ENCODE peak calls at places on chromosomes 2 and 18, in five cellular contexts. E, Q, L, F and D are unnamed samples.

GRCh38 chr2:27752551-27753237 is 18.8 kb upstream of the MRPL33 start:
- DNase-seq in Q (no peak), E (peak; percentile 20), F (no peak), L (no peak), D (peak; percentile 95)

GRCh38 chr2:140718999-140719398 is 1411.8 kb downstream of the LRP1B start:
- DNase-seq in E (no peak), F (no peak), Q (no peak), L (no peak), D (no peak)

GRCh38 chr2:215607790-215608189 is 171.9 kb upstream of the FN1 start:
- DNase-seq in E (no peak), Q (no peak), L (no peak), F (no peak), D (no peak)

GRCh38 chr18:6107794-6108193 is 212.5 kb upstream of the TMEM200C start:
- DNase-seq in L (no peak), Q (no peak), E (no peak), F (no peak), D (no peak)

GRCh38 chr2:109372614-109373013 is 241.2 kb downstream of the SEPTIN10 start:
- DNase-seq in L (no peak), E (no peak), F (peak; percentile 14), Q (no peak), D (no peak)

GRCh38 chr18:76518543-76519155 is 23.6 kb upstream of the ZNF516 start:
- DNase-seq in E (peak; percentile 70), Q (no peak), F (no peak), L (no peak), D (peak; percentile 69)

GRCh38 chr2:191369034-191369433 is 123.8 kb downstream of the MYO1B start:
- DNase-seq in E (no peak), L (no peak), F (no peak), Q (no peak), D (no peak)

GRCh38 chr2:42569116-42569711 is 782 bp downstream of the MTA3 start:
- DNase-seq in E (peak; percentile 64), F (peak; percentile 69), L (no peak), Q (no peak), D (peak; percentile 52)

GRCh38 chr18:641224-641623 is 16.2 kb upstream of the TYMS start:
- DNase-seq in E (no peak), F (no peak), L (no peak), Q (no peak), D (no peak)

GRCh38 chr18:79643049-79643765 is 36.4 kb upstream of the CTDP1 start:
- DNase-seq in F (peak; percentile 49), L (no peak), Q (no peak), E (no peak), D (no peak)

GRCh38 chr18:12018861-12019260 is 37.6 kb downstream of the IMPA2 start:
- DNase-seq in L (no peak), Q (no peak), E (no peak), F (peak; percentile 26), D (no peak)

GRCh38 chr2:3379647-3380534 is at the start of gene TRAPPC12:
- DNase-seq in F (peak; percentile 95), Q (peak; percentile 27), L (peak; percentile 87), E (peak; percentile 96), D (peak; percentile 96)

GRCh38 chr18:65607161-65607560 is 143.7 kb upstream of the CDH7 start:
- DNase-seq in E (no peak), F (no peak), L (no peak), Q (no peak), D (peak; percentile 74)

GRCh38 chr18:42289526-42289925 is 334.5 kb downstream of the PIK3C3 start:
- DNase-seq in E (peak; percentile 64), Q (no peak), L (no peak), F (no peak), D (peak; percentile 23)

GRCh38 chr2:180231015-180231414 is 223.9 kb upstream of the CWC22 start:
- DNase-seq in L (no peak), F (no peak), E (peak; percentile 9), Q (no peak), D (peak; percentile 90)